ENCODE peak calls at places on chromosomes 13 and 19, in five cellular contexts. I is prostate gland, V is suprapubic skin, N is GM12878, O is endothelial cell of umbilical vein. Y is an unnamed sample.

GRCh38 chr19:1507763-1508506 is 4.9 kb downstream of the ADAMTSL5 start:
- DNase-seq in I (peak; percentile 88), V (peak; percentile 97), N (peak; percentile 32), O (peak; percentile 91), Y (peak; percentile 98)

GRCh38 chr13:30408319-30409101 is 13.8 kb upstream of the UBE2L5 start:
- DNase-seq in I (peak; percentile 94), V (peak; percentile 96), N (no peak), O (peak; percentile 94), Y (peak; percentile 98)

GRCh38 chr19:19426799-19427198 is 21.3 kb downstream of the GATAD2A start:
- DNase-seq in I (no peak), V (no peak), N (no peak), O (no peak), Y (no peak)

GRCh38 chr13:63853816-63854215 is 2438.2 kb upstream of the PCDH20 start:
- DNase-seq in I (no peak), V (no peak), N (no peak), O (no peak), Y (no peak)

GRCh38 chr19:44455100-44455499 is 6.8 kb upstream of the ZNF229 start:
- DNase-seq in I (no peak), V (no peak), N (no peak), O (no peak), Y (no peak)

GRCh38 chr19:3284759-3285646 is 60.5 kb downstream of the CELF5 start:
- DNase-seq in I (peak; percentile 93), V (peak; percentile 91), N (no peak), O (peak; percentile 22), Y (no peak)

GRCh38 chr13:25778808-25779207 is 273.0 kb downstream of the SHISA2 start:
- DNase-seq in I (no peak), V (no peak), N (no peak), O (no peak), Y (no peak)

GRCh38 chr13:27465611-27466010 is 15.2 kb upstream of the MTIF3 start:
- DNase-seq in I (no peak), V (no peak), N (no peak), O (peak; percentile 24), Y (no peak)

GRCh38 chr19:17348700-17349099 is 11.3 kb downstream of the GTPBP3 start:
- DNase-seq in I (no peak), V (no peak), N (no peak), O (peak; percentile 92), Y (no peak)

GRCh38 chr19:12891553-12892021 is 627 bp downstream of the GCDH start:
- DNase-seq in I (no peak), V (no peak), N (no peak), O (no peak), Y (no peak)

GRCh38 chr19:45817725-45818301 is 2.7 kb upstream of the RSPH6A start:
- DNase-seq in I (no peak), V (no peak), N (no peak), O (no peak), Y (no peak)

GRCh38 chr13:43364210-43365041 is 341.0 kb downstream of the DNAJC15 start:
- DNase-seq in I (no peak), V (no peak), N (no peak), O (peak; percentile 93), Y (peak; percentile 82)

GRCh38 chr19:2122251-2122650 is 25.5 kb downstream of the IZUMO4 start:
- DNase-seq in I (no peak), V (no peak), N (no peak), O (no peak), Y (no peak)

GRCh38 chr19:15025237-15025636 is 24.0 kb upstream of the CASP14 start:
- DNase-seq in I (no peak), V (no peak), N (no peak), O (no peak), Y (no peak)

GRCh38 chr13:110271313-110271712 is 35.6 kb downstream of the COL4A1 start:
- DNase-seq in I (no peak), V (no peak), N (no peak), O (no peak), Y (peak; percentile 77)

GRCh38 chr13:42041017-42041683 is 7.3 kb upstream of the DGKH start:
- DNase-seq in I (peak; percentile 49), V (no peak), N (peak; percentile 11), O (peak; percentile 56), Y (no peak)

GRCh38 chr13:105139380-105140285 is 1395.8 kb downstream of the EFNB2 start:
- DNase-seq in I (no peak), V (no peak), N (peak; percentile 87), O (peak; percentile 29), Y (no peak)

GRCh38 chr13:44397766-44398223 is 24.2 kb downstream of the SERP2 start:
- DNase-seq in I (no peak), V (no peak), N (no peak), O (no peak), Y (no peak)

GRCh38 chr19:31436121-31436776 is 87.0 kb upstream of the TSHZ3 start:
- DNase-seq in I (no peak), V (no peak), N (no peak), O (no peak), Y (peak; percentile 45)

GRCh38 chr13:92896842-92897241 is 329.8 kb upstream of the GPC6 start:
- DNase-seq in I (no peak), V (no peak), N (no peak), O (no peak), Y (no peak)

GRCh38 chr19:28406237-28406596 is 806.7 kb downstream of the UQCRFS1 start:
- DNase-seq in I (no peak), V (no peak), N (no peak), O (no peak), Y (no peak)

GRCh38 chr13:71624641-71625040 is 242.4 kb downstream of the DACH1 start:
- DNase-seq in I (no peak), V (no peak), N (no peak), O (peak; percentile 48), Y (no peak)

GRCh38 chr19:16335226-16335625 is 10.6 kb downstream of the KLF2 start:
- DNase-seq in I (no peak), V (no peak), N (no peak), O (no peak), Y (no peak)

GRCh38 chr13:89514534-89515312 is 1832.8 kb upstream of the MIR17HG start:
- DNase-seq in I (no peak), V (no peak), N (no peak), O (peak; percentile 97), Y (no peak)

GRCh38 chr13:21544515-21544914 is 59.5 kb downstream of the MICU2 start:
- DNase-seq in I (no peak), V (no peak), N (no peak), O (no peak), Y (no peak)

GRCh38 chr13:87674143-87674772 is 3.1 kb downstream of the SLITRK5 start:
- DNase-seq in I (no peak), V (no peak), N (no peak), O (no peak), Y (peak; percentile 89)

GRCh38 chr13:102400619-102401125 is 1.2 kb downstream of the FGF14 start:
- DNase-seq in I (no peak), V (no peak), N (no peak), O (no peak), Y (no peak)

GRCh38 chr13:73520566-73521290 is 461.9 kb downstream of the KLF5 start:
- DNase-seq in I (no peak), V (no peak), N (no peak), O (no peak), Y (no peak)

DNA sequence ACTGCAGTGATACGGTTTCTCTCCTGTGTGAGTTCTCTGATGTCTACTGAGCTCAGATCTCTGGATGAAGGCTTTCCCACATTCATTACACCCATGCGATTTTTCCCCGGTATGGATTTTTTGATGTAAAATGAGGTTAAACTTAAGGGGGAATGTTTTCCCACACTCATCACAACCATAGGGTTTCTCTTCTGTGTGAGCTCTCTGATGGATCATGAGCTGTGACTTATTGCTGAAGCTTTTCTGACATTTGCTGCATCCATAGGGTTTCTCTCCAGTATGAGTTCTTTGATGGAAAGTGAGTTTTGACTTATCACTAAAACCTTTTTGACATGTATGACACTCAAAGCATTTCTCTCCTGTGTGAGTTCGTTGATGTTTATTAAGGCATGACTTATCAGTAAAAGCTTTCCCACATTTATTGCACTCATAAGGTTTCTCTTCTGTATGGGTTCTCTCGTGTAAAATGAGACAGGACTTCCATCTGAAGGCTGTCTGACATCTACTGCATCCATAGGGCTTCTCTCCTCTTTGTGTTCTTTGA is 10.6 kb upstream of the ZNF649 start:
- DNase-seq in I (no peak), V (no peak), N (no peak), O (no peak), Y (no peak)
- H3K9me3 ChIP-seq in I (no peaks in the 10 kb centered on the region), V (peaks cover 32% of the 10 kb centered on the region), N (peaks cover 23% of the 10 kb centered on the region), O (peaks cover 19% of the 10 kb centered on the region), Y (peaks cover 71% of the 10 kb centered on the region)

GRCh38 chr19:35370722-35371121 is at the start of gene GPR42:
- DNase-seq in I (no peak), V (peak; percentile 69), N (no peak), O (no peak), Y (peak; percentile 45)

GRCh38 chr19:35368378-35368777 is 2.5 kb upstream of the GPR42 start:
- DNase-seq in I (no peak), V (no peak), N (no peak), O (no peak), Y (no peak)

GRCh38 chr19:35365303-35365702 is 5.6 kb upstream of the GPR42 start:
- DNase-seq in I (no peak), V (peak; percentile 8), N (no peak), O (no peak), Y (peak; percentile 17)

GRCh38 chr19:35373492-35373891 is 2.6 kb downstream of the GPR42 start:
- DNase-seq in I (no peak), V (peak; percentile 9), N (no peak), O (no peak), Y (peak; percentile 31)

GRCh38 chr19:35369522-35369921 is 1.3 kb upstream of the GPR42 start:
- DNase-seq in I (no peak), V (no peak), N (no peak), O (no peak), Y (no peak)
- TF ChIP-seq POLR2AphosphoS5 in I (no peak), V (no peak), N (no peak), O (no peak), Y (no peak)

DNA sequence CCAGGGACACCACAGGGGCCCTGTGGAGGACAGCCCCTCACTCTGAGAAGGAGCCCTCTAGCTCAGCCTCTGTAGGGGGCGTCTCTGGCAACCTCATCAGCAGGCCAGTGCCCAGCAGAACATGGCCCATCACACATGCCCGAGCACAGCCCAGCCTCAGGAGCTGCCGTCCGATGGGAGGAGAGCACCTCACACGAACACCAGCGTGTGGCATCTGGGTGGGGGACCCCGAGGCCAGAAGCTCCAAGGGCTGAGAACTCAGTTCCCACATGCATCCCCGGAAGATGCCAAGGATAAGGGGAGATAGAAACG is 11.3 kb downstream of the SH3GL1 start:
- DNase-seq in I (no peak), V (no peak), N (no peak), O (no peak), Y (no peak)
- H3K4me1 ChIP-seq in I (peaks cover 52% of the 10 kb centered on the region), V (peaks cover 65% of the 10 kb centered on the region), N (peaks cover 3% of the 10 kb centered on the region), O (peaks cover 60% of the 10 kb centered on the region), Y (peaks cover 97% of the 10 kb centered on the region)

DNA sequence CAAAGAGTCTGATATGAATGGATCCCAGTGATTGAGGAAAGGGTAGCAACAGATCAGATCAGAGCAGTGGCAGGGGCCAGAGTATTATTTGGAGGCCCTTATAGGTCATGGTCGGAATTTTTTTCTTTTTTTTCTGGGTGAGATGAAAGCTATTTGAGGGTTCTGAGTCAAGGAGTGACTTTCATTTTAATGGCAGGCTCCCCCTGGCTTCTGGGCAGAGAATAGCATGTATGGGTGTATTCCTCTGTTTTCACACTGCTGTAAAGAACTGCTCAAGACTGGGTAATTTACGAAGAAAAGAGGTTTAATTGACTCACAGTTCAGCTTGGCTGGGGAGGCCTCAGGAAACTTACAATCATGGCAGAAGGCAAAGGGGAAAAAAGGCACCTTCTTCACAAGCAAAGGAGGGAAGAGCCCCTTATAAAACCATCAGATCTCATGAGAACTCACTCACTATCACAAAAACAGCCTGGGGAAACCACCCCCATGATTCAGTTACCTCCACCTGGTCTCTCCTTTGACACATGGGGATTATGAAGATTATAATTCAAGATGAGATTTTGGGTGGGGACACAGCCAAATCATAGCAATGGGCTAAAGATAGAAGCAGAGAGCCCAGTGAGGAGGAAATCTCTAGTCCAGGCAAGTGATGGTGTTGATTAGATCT is 3.0 kb upstream of the SLC6A16 start:
- DNase-seq in I (no peak), V (no peak), N (no peak), O (peak; percentile 34), Y (peak; percentile 34)
- H3K9me3 ChIP-seq in I (no peaks in the 10 kb centered on the region), V (no peaks in the 10 kb centered on the region), N (no peaks in the 10 kb centered on the region), O (no peaks in the 10 kb centered on the region), Y (no peaks in the 10 kb centered on the region)